ENCODE peak calls at places on chromosomes 11 and 22, in four cellular contexts. One of them, this sample, is unnamed.

GRCh38 chr22:41479671-41480396 is 10.9 kb downstream of the ACO2 start:
- DNase-seq in EL: peak; percentile 31
- DNase-seq in HS-27A: no peak
- DNase-seq in stimulated activated CD4-positive, alpha-beta T cell treated with anti-CD3 and anti-CD28 coated beads, Interleukin-12 subunit alpha, Interleukin-12 subunit beta, amount 100 ng/mL, for 4 hours: no peak
- DNase-seq in this sample: peak; percentile 12

GRCh38 chr22:44724416-44724815 is 22.4 kb downstream of the PRR5 start:
- DNase-seq in HS-27A: no peak
- DNase-seq in stimulated activated CD4-positive, alpha-beta T cell treated with anti-CD3 and anti-CD28 coated beads, Interleukin-12 subunit alpha, Interleukin-12 subunit beta, amount 100 ng/mL, for 4 hours: no peak
- DNase-seq in EL: no peak
- DNase-seq in this sample: no peak

GRCh38 chr11:110148775-110149744 is 55.9 kb downstream of the ZC3H12C start:
- DNase-seq in stimulated activated CD4-positive, alpha-beta T cell treated with anti-CD3 and anti-CD28 coated beads, Interleukin-12 subunit alpha, Interleukin-12 subunit beta, amount 100 ng/mL, for 4 hours: no peak
- DNase-seq in HS-27A: no peak
- DNase-seq in EL: peak; percentile 74
- DNase-seq in this sample: no peak

GRCh38 chr22:19974233-19974861 is 32.7 kb upstream of the TXNRD2 start:
- DNase-seq in EL: peak; percentile 48
- DNase-seq in HS-27A: no peak
- DNase-seq in stimulated activated CD4-positive, alpha-beta T cell treated with anti-CD3 and anti-CD28 coated beads, Interleukin-12 subunit alpha, Interleukin-12 subunit beta, amount 100 ng/mL, for 4 hours: no peak
- DNase-seq in this sample: peak; percentile 68

GRCh38 chr11:117814204-117814765 is 10.3 kb downstream of the FXYD2 start:
- DNase-seq in EL: no peak
- DNase-seq in HS-27A: no peak
- DNase-seq in stimulated activated CD4-positive, alpha-beta T cell treated with anti-CD3 and anti-CD28 coated beads, Interleukin-12 subunit alpha, Interleukin-12 subunit beta, amount 100 ng/mL, for 4 hours: no peak
- DNase-seq in this sample: no peak

GRCh38 chr11:74417379-74417804 is 19.2 kb upstream of the PGM2L1 start:
- DNase-seq in HS-27A: no peak
- DNase-seq in stimulated activated CD4-positive, alpha-beta T cell treated with anti-CD3 and anti-CD28 coated beads, Interleukin-12 subunit alpha, Interleukin-12 subunit beta, amount 100 ng/mL, for 4 hours: no peak
- DNase-seq in EL: peak; percentile 36
- DNase-seq in this sample: no peak

GRCh38 chr11:460331-461199 is 10.5 kb downstream of the PTDSS2 start:
- DNase-seq in stimulated activated CD4-positive, alpha-beta T cell treated with anti-CD3 and anti-CD28 coated beads, Interleukin-12 subunit alpha, Interleukin-12 subunit beta, amount 100 ng/mL, for 4 hours: no peak
- DNase-seq in EL: no peak
- DNase-seq in HS-27A: no peak
- DNase-seq in this sample: no peak

GRCh38 chr22:45341503-45341902 is 31.8 kb downstream of the FAM118A start:
- DNase-seq in stimulated activated CD4-positive, alpha-beta T cell treated with anti-CD3 and anti-CD28 coated beads, Interleukin-12 subunit alpha, Interleukin-12 subunit beta, amount 100 ng/mL, for 4 hours: peak; percentile 36
- DNase-seq in HS-27A: no peak
- DNase-seq in EL: no peak
- DNase-seq in this sample: no peak

GRCh38 chr11:2380807-2381350 is 3.8 kb downstream of the CD81 start:
- DNase-seq in EL: no peak
- DNase-seq in stimulated activated CD4-positive, alpha-beta T cell treated with anti-CD3 and anti-CD28 coated beads, Interleukin-12 subunit alpha, Interleukin-12 subunit beta, amount 100 ng/mL, for 4 hours: no peak
- DNase-seq in HS-27A: no peak
- DNase-seq in this sample: no peak

GRCh38 chr11:70358797-70359196 is 39.5 kb upstream of the CTTN start:
- DNase-seq in HS-27A: no peak
- DNase-seq in EL: no peak
- DNase-seq in stimulated activated CD4-positive, alpha-beta T cell treated with anti-CD3 and anti-CD28 coated beads, Interleukin-12 subunit alpha, Interleukin-12 subunit beta, amount 100 ng/mL, for 4 hours: no peak
- DNase-seq in this sample: no peak

GRCh38 chr11:133951484-133952198 is 5.1 kb downstream of the IGSF9B start:
- DNase-seq in stimulated activated CD4-positive, alpha-beta T cell treated with anti-CD3 and anti-CD28 coated beads, Interleukin-12 subunit alpha, Interleukin-12 subunit beta, amount 100 ng/mL, for 4 hours: no peak
- DNase-seq in EL: peak; percentile 28
- DNase-seq in HS-27A: no peak
- DNase-seq in this sample: no peak

GRCh38 chr11:74543991-74544390 is 48.4 kb upstream of the POLD3 start:
- DNase-seq in stimulated activated CD4-positive, alpha-beta T cell treated with anti-CD3 and anti-CD28 coated beads, Interleukin-12 subunit alpha, Interleukin-12 subunit beta, amount 100 ng/mL, for 4 hours: no peak
- DNase-seq in HS-27A: no peak
- DNase-seq in EL: no peak
- DNase-seq in this sample: no peak

This sample was measured in neural crest cell.